ENCODE peak calls at places on chromosomes 7 and 10, in four cellular contexts. Z is spleen, O is NB4, S is K562. W is an unnamed sample.

GRCh38 chr10:123639131-123639530 is 27.0 kb upstream of the GPR26 start:
- DNase-seq in Z (no peak), O (no peak), S (no peak), W (no peak)

GRCh38 chr7:92934096-92934495 is 97.7 kb upstream of the CDK6 start:
- DNase-seq in Z (no peak), O (no peak), S (no peak), W (no peak)

GRCh38 chr7:155570171-155570958 is 24.0 kb upstream of the CNPY1 start:
- DNase-seq in Z (peak), O (no peak), S (no peak), W (no peak)

GRCh38 chr7:79998343-79998742 is 136.3 kb upstream of the GNAI1 start:
- DNase-seq in Z (no peak), O (no peak), S (no peak), W (no peak)

GRCh38 chr7:119936876-119937275 is 336.1 kb upstream of the KCND2 start:
- DNase-seq in Z (no peak), O (no peak), S (no peak), W (no peak)

GRCh38 chr10:79128923-79129305 is 60.1 kb downstream of the ZMIZ1 start:
- DNase-seq in Z (no peak), O (peak), S (no peak), W (no peak)

GRCh38 chr10:42553064-42553407 is 85.3 kb downstream of the ZNF33B start:
- DNase-seq in Z (peak), O (no peak), S (no peak), W (no peak)

GRCh38 chr10:84659027-84659426 is 330.6 kb downstream of the CCSER2 start:
- DNase-seq in Z (no peak), O (no peak), S (no peak), W (no peak)

GRCh38 chr10:90051474-90051873 is 350.1 kb downstream of the KIF20B start:
- DNase-seq in Z (peak), O (no peak), S (no peak), W (no peak)

GRCh38 chr7:18408461-18408860 is 87.1 kb upstream of the HDAC9 start:
- DNase-seq in Z (no peak), O (no peak), S (no peak), W (no peak)

GRCh38 chr7:23783115-23783514 is 73.1 kb downstream of the STK31 start:
- DNase-seq in Z (no peak), O (no peak), S (no peak), W (no peak)

GRCh38 chr10:3071405-3072198 is 4.3 kb downstream of the PFKP start:
- DNase-seq in Z (no peak), O (peak), S (peak), W (peak)

GRCh38 chr7:79376297-79377025 is 77.0 kb downstream of the MAGI2 start:
- DNase-seq in Z (no peak), O (no peak), S (no peak), W (no peak)

GRCh38 chr7:149125864-149126661 is at the start of gene ZNF425:
- DNase-seq in Z (peak), O (peak), S (peak), W (peak)
- TF ChIP-seq POLR2A in Z (peak), O (peak), S (peak), W (peak)

DNA sequence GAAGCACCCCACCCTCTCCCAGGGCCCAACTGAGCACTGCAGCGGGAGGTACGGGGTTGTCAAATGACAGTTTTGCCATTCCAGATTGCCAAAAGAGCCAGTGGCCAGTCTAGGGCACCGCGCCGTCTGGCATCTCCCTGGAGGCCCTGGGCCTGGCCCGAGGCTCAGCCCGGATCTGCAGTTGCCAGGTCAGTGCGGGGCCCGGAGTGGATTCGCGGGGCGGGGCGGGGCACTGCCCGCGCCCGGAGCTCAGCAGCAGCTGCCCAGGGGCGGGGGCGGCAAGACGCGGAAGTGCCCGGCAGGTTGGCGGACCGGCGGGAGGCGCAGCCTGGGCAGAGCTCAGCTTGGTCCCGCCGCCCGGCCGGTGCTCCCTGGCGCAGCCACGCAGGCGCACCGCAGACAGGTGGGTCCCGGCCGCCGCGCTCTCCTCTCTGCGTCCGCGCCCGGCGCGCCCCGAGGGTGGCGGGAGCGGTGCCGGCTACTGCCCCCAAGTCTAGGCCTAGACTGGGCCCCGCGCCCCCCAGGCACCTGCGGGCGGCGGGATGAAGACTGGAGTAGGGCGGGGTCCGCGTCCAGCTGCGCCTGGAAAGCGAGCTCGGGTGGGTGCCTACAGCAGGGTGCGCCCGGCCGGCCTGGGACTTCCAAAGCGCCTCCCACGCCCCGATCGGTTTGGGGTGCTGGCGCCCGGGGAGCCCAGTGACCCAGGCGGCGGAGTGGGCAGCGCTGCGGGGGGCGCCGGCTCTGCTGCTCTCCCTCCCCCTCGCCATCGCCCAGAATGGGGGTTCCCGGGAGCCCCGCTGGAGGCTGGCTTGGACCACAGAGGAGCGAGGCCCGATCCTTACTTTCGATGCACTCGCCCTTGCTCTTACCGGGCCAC is at the start of gene IRF5:
- DNase-seq in Z (peak), O (peak), S (no peak), W (peak)
- TF ChIP-seq POLR2A in Z (no peak), O (no peak), S (no peak), W (no peak)

DNA sequence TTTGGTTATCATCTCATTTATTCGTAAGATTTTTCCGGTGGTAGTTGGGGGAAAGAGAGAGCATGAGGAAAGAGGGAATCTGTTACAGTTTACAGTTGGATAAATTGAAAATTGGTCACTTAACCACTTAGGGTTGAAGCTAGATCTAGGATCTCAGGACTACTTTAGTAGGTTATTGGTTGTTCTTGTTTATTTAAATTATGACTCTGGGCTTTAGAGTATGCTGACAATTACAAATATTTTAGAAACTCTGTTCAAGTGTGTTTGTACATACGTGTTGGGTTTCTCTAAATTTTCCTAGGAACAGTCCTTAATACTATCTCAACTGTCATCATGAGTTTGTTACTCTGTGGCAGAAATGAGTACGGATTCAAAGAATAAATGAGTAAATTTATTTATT is 48.6 kb upstream of the STRIP2 start:
- DNase-seq in Z (no peak), O (no peak), S (no peak), W (no peak)
- TF ChIP-seq POLR2A in Z (no peak), O (no peak), S (no peak), W (no peak)

GRCh38 chr10:132307823-132308587 is at the start of gene STK32C:
- DNase-seq in Z (peak), O (peak), S (peak), W (peak)
- TF ChIP-seq POLR2A in Z (peak), O (peak), S (no peak), W (peak)

GRCh38 chr7:128410092-128410665 is 397 bp upstream of the IMPDH1 start:
- DNase-seq in Z (peak), O (peak), S (peak), W (peak)
- TF ChIP-seq POLR2A in Z (peak), O (no peak), S (no peak), W (no peak)

GRCh38 chr7:29146082-29146706 is at the start of gene CPVL:
- DNase-seq in Z (peak), O (no peak), S (peak), W (no peak)
- TF ChIP-seq POLR2A in Z (peak), O (no peak), S (no peak), W (no peak)

DNA sequence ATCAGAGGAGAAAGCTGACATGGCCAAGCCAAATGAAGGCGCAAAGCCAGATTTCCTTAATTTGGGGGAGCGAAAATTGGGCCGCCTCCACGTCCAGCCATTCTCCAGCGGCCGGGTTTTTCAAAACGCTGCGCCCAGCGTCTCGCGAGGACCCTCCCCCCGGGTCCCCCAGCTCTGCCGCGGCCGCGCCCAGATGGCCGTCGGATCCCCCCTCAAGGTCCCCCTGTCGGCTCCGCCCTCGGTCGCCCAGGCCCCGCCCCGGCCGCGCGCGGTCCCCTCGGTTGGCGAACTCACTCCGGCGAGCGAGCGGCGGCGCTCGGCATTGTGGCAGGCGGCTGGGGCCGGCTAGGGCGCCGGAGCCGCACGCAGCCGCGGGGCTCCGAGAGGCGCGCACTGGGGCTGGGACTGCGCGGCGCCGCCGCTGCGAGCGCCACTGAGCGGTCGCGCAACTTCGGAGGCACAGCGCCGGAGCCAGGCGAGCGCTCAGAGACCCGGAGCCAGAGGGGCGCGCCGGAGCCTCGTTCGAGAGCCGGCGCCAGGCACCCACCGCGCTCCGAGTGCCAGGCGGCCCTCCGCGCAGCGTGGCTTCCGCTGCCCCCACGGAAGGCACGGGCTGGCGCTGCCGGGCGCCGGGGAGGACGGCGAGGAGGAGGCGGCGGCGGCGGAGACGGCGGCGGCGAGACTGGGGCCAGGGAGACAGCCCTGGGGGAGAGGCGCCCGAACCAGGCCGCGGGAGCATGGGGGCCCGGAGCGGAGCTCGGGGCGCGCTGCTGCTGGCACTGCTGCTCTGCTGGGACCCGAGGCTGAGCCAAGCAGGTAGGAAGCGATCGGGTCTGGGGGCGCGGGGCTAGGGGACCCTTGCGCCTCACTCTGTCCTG is at the start of gene UNC5B:
- DNase-seq in Z (peak), O (peak), S (peak), W (peak)
- TF ChIP-seq POLR2A in Z (peak), O (no peak), S (no peak), W (peak)

GRCh38 chr7:150396426-150397375 is 17.6 kb downstream of the ZNF775 start:
- DNase-seq in Z (no peak), O (no peak), S (no peak), W (no peak)

GRCh38 chr7:150397376-150398107 is 18.4 kb downstream of the ZNF775 start:
- DNase-seq in Z (no peak), O (no peak), S (no peak), W (no peak)

GRCh38 chr7:150390206-150390605 is 11.1 kb downstream of the ZNF775 start:
- DNase-seq in Z (peak), O (no peak), S (no peak), W (no peak)

GRCh38 chr7:150389532-150389816 is 10.3 kb downstream of the ZNF775 start:
- DNase-seq in Z (peak), O (no peak), S (no peak), W (no peak)

GRCh38 chr7:150393325-150393724 is 14.2 kb downstream of the ZNF775 start:
- DNase-seq in Z (peak), O (no peak), S (no peak), W (no peak)
- TF ChIP-seq POLR2A in Z (no peak), O (no peak), S (no peak), W (no peak)

DNA sequence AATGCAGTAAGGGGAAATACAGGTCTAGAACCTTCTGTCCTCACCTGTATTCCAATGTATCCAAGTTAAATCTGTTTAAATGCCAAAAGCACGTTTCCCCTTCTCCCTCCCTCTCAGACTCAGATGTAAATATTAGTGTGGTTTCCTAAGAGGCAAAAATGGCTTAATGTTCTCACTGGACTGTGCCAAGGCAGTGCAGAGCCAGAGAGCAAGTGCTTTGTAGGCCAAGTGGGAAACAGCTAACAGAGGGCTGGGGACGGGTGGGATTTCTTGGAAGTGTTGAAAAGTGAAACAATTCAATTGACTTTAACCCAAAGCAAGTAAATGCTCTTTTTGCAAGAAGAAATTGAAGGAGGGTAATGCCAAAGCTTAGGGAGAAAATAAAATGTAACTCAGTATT is 103.1 kb downstream of the GSAP start:
- DNase-seq in Z (no peak), O (no peak), S (no peak), W (no peak)
- TF ChIP-seq POLR2A in Z (no peak), O (no peak), S (no peak), W (no peak)